ENCODE peak calls at places on chromosomes 11 and 22, in seven cellular contexts. Q is lung; H is transverse colon; Z is CD4-positive, alpha-beta memory T cell; S is uterus; T is astrocyte; N is psoas muscle. O is an unnamed sample.
A peak's percentile ranks its signal among the peaks of the same experiment; 100 is the strongest.

GRCh38 chr11:19577849-19578619 is 134.6 kb upstream of the NAV2 start:
- DNase-seq in H (peak; percentile 42), S (peak; percentile 73), N (peak; percentile 66), Z (no peak), Q (no peak), T (peak; percentile 67), O (no peak)

GRCh38 chr22:43897751-43898261 is 6.0 kb upstream of the PNPLA5 start:
- DNase-seq in H (no peak), N (no peak), Q (no peak), S (no peak), T (peak; percentile 86), Z (no peak), O (no peak)

GRCh38 chr11:59076876-59077571 is 9.1 kb upstream of the GLYATL1B start:
- DNase-seq in H (no peak), N (no peak), T (no peak), S (no peak), Z (no peak), Q (no peak), O (no peak)

GRCh38 chr11:93623179-93623578 is 38.3 kb upstream of the CEP295 start:
- DNase-seq in N (no peak), S (no peak), T (no peak), H (no peak), Z (no peak), Q (no peak), O (no peak)

GRCh38 chr11:115193931-115194797 is 310.1 kb downstream of the CADM1 start:
- DNase-seq in S (no peak), N (no peak), T (peak; percentile 26), H (no peak), Q (no peak), Z (no peak), O (no peak)

GRCh38 chr11:63909621-63910506 is 7.1 kb downstream of the RCOR2 start:
- DNase-seq in T (no peak), Q (no peak), N (no peak), S (peak; percentile 43), H (no peak), Z (no peak), O (no peak)

GRCh38 chr11:71397328-71397860 is 50.8 kb downstream of the DHCR7 start:
- DNase-seq in Q (no peak), T (no peak), S (no peak), H (no peak), Z (no peak), N (no peak), O (no peak)

GRCh38 chr11:64152841-64153691 is 12.8 kb downstream of the MACROD1 start:
- DNase-seq in S (peak; percentile 69), Z (peak; percentile 56), Q (peak; percentile 64), T (no peak), H (peak; percentile 71), N (peak; percentile 81), O (peak; percentile 59)

GRCh38 chr11:129853508-129854228 is 38.0 kb downstream of the TMEM45B start:
- DNase-seq in Z (peak; percentile 91), Q (peak; percentile 71), S (peak; percentile 25), H (peak; percentile 86), T (no peak), N (no peak), O (peak; percentile 73)

GRCh38 chr11:10857604-10858504 is at the start of gene ZBED5:
- DNase-seq in S (peak; percentile 98), H (peak; percentile 98), Z (peak; percentile 97), N (peak; percentile 98), Q (peak; percentile 96), T (peak; percentile 92), O (peak; percentile 97)
- H3K4me3 ChIP-seq in S (peak within 1 kb of the TSS; percentile 94), H (peak within 1 kb of the TSS; percentile 70), Z (peak within 1 kb of the TSS; percentile 93), N (peak within 1 kb of the TSS; percentile 77), Q (peak within 1 kb of the TSS; percentile 92), T (peak within 1 kb of the TSS; percentile 90), O (peak within 1 kb of the TSS; percentile 75)

GRCh38 chr11:36048496-36049247 is 104.8 kb downstream of the LDLRAD3 start:
- DNase-seq in T (peak; percentile 45), S (no peak), H (no peak), N (no peak), Z (no peak), Q (no peak), O (no peak)

GRCh38 chr11:36054628-36055027 is 110.8 kb downstream of the LDLRAD3 start:
- DNase-seq in Z (no peak), H (no peak), S (no peak), T (no peak), Q (no peak), N (no peak), O (no peak)

GRCh38 chr11:36053901-36054300 is 110.0 kb downstream of the LDLRAD3 start:
- DNase-seq in Z (no peak), H (no peak), T (no peak), S (no peak), Q (no peak), N (no peak), O (no peak)

GRCh38 chr11:36053314-36053713 is 109.5 kb downstream of the LDLRAD3 start:
- DNase-seq in Z (no peak), N (no peak), T (no peak), S (no peak), Q (no peak), H (no peak), O (no peak)

DNA sequence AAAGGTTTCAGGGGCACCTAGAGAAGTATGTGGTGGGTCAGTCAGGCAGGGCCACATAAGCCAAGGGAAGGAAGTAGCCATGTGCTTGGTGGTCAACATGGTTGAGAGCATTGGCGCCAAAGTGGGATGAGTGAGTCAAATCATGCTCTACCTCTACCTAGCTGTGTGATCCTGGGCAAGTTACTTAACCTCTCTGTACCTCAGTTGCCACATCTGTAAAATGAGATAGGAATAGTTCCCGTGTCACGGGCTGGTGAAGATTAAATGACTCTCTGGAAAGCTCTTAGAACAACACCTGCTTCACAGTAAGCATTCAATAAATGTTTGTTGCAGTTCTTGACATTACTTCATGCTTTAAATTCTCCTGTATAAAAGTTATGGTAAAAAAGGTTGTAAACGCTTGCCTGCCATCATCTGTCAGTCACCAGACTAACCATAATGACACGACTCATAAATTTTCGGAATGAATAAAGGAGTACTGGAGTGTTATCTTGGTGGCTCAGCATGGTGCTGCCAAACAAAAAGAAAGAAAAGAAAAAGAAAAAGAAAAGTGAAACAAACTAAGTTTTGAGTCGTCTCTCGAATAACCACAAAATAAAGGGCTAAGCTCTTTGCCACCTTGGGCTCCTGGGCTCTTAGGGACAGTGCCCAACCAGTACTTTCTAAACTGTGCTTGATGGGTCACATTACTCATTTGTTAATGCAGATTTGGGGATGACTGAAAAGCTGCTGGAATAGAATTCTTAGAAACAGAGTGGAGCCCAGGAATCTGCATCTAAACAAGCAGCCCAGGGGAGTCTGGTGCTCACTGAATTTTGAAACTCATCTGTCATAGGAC is 107.6 kb downstream of the LDLRAD3 start:
- DNase-seq in Z (no peak), H (no peak), N (no peak), S (no peak), Q (no peak), T (no peak), O (no peak)
- H3K27ac ChIP-seq in Z (no peak overlapping the region), H (no peak overlapping the region), N (no peak overlapping the region), S (no peak overlapping the region), Q (no peak overlapping the region), T (no peak overlapping the region), O (no peak overlapping the region)

DNA sequence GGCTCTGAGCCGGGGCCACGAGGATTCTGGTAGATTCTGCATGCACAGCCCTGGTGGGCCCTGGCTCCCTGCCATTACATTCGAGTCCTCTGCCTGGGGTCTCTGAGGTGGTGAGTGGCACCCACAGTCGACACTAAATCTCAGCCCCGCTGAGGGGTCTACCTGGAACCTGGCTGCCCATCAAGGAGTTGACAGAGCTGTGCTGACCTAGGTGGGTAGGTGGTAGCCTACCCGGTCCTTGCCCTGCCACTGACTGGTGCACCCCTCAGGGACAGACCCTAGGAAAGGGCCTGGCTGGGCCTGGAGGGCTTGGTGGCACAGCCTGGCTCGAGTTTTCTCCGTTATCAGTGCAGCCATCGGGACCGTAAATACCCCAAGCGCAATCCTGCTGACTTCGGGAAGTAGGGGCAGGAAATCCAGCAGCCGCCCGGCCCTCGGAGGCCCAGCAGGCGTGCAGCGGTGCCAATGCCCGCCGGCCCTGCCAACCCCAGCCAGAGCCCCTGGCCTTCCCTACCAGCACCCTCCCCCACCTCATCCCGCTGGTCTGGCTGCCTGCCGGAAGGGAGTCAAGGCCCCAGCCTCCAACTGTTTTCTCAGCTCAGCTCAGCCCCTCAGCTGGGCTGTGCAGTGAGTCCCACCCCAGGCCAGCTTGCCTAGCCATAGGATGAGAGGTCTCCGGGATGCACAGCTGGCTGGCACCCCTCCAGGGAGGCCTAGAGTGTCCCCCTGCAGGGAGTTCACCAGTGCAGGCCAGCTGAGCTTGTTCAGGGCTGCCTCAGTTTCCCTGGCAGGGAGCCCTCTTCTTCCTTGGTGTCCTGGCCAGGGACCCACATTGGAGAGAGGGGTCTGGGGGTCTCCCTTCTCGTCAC is 80.4 kb upstream of the KCNQ1OT1 start:
- DNase-seq in T (no peak), S (peak; percentile 26), Q (peak; percentile 25), Z (no peak), N (peak; percentile 58), H (peak; percentile 10), O (peak; percentile 42)
- H3K4me1 ChIP-seq in T (peaks cover 19% of the 10 kb centered on the region), S (peaks cover 11% of the 10 kb centered on the region), Q (peaks cover 11% of the 10 kb centered on the region), Z (no peaks in the 10 kb centered on the region), N (peaks cover 21% of the 10 kb centered on the region), H (peaks cover 26% of the 10 kb centered on the region), O (no peaks in the 10 kb centered on the region)

GRCh38 chr11:11937433-11937832 is 71.0 kb downstream of the DKK3 start:
- DNase-seq in T (no peak), N (no peak), S (no peak), Q (no peak), Z (no peak), H (no peak), O (no peak)
- H3K4me3 ChIP-seq in T (no peak overlapping the region), N (no peak overlapping the region), S (no peak overlapping the region), Q (no peak overlapping the region), Z (no peak overlapping the region), H (no peak overlapping the region), O (no peak overlapping the region)

GRCh38 chr11:73306977-73307322 is 1.1 kb upstream of the ARHGEF17 start:
- DNase-seq in Q (no peak), Z (no peak), S (no peak), T (no peak), H (no peak), N (no peak), O (no peak)
- H3K27ac ChIP-seq in Q (peak overlapping the region; percentile 57), Z (no peak overlapping the region), S (peak overlapping the region; percentile 93), T (peak overlapping the region; percentile 25), H (peak overlapping the region; percentile 95), N (peak overlapping the region; percentile 32), O (peak overlapping the region; percentile 25)

GRCh38 chr22:46096051-46096450 is 54.3 kb upstream of the PPARA start:
- DNase-seq in Z (no peak), T (no peak), Q (no peak), N (no peak), S (no peak), H (no peak), O (no peak)

GRCh38 chr22:46096706-46097230 is 53.6 kb upstream of the PPARA start:
- DNase-seq in N (no peak), S (no peak), Q (no peak), Z (no peak), T (no peak), H (no peak), O (no peak)

GRCh38 chr22:46092646-46093410 is 57.5 kb upstream of the PPARA start:
- DNase-seq in Z (no peak), N (peak; percentile 44), T (no peak), Q (no peak), H (no peak), S (no peak), O (no peak)

GRCh38 chr22:46093796-46094195 is 56.5 kb upstream of the PPARA start:
- DNase-seq in Z (no peak), T (no peak), H (no peak), S (no peak), N (no peak), Q (no peak), O (no peak)

DNA sequence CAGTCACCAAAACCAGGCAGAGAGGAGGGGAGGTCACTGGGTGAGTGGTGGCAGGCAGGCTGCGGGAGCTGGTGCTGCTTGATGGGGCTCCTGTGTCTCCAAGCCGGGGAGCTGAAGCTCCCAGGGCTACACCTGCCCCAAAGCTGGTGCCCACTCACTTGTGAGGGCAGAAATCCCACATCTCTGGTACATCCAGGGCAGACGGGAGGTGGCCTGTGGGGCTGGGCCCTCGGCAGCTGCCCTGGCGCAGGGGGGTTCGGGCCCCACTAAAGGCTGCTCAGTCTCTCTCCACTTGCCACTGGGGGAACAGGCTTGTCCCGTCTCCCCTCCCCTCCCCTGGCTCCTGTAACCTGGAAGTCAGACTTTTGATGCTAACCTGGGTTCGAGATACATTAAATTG is 55.6 kb upstream of the PPARA start:
- DNase-seq in N (no peak), Q (no peak), T (no peak), S (no peak), H (no peak), Z (no peak), O (no peak)
- H3K4me1 ChIP-seq in N (peaks cover 84% of the 10 kb centered on the region), Q (peaks cover 5% of the 10 kb centered on the region), T (peaks cover 43% of the 10 kb centered on the region), S (peaks cover 78% of the 10 kb centered on the region), H (peaks cover 19% of the 10 kb centered on the region), Z (no peaks in the 10 kb centered on the region), O (no peaks in the 10 kb centered on the region)